ENCODE peak calls at places on chromosomes 2 and 18, in eight cellular contexts. K, N, B, R, Q, A, V and O are unnamed samples.

GRCh38 chr2:10981941-10982381 is 70.2 kb downstream of the KCNF1 start:
- DNase-seq in K (no peak), N (no peak), B (no peak), R (no peak), Q (no peak), A (no peak), V (no peak), O (no peak)

GRCh38 chr2:55115795-55116597 is 65.7 kb upstream of the RTN4 start:
- DNase-seq in K (peak), N (no peak), B (no peak), R (peak), Q (no peak), A (no peak), V (no peak), O (no peak)

GRCh38 chr18:59459352-59460059 is 100.4 kb upstream of the LMAN1 start:
- DNase-seq in K (peak), N (no peak), B (no peak), R (peak), Q (no peak), A (no peak), V (no peak), O (no peak)

GRCh38 chr2:38750793-38751042 is 443 bp downstream of the SRSF7 start:
- DNase-seq in K (peak), N (peak), B (no peak), R (no peak), Q (peak), A (peak), V (peak), O (peak)

GRCh38 chr2:112340416-112340815 is 65.0 kb downstream of the ZC3H6 start:
- DNase-seq in K (no peak), N (no peak), B (no peak), R (no peak), Q (no peak), A (no peak), V (no peak), O (no peak)

GRCh38 chr2:129502781-129503180 is 476.7 kb upstream of the RAB6C start:
- DNase-seq in K (no peak), N (no peak), B (no peak), R (no peak), Q (no peak), A (no peak), V (no peak), O (no peak)

GRCh38 chr18:27860701-27861107 is 316.2 kb downstream of the CDH2 start:
- DNase-seq in K (peak), N (no peak), B (no peak), R (peak), Q (no peak), A (peak), V (no peak), O (no peak)

GRCh38 chr2:114039681-114040080 is 149.8 kb downstream of the ACTR3 start:
- DNase-seq in K (no peak), N (no peak), B (no peak), R (no peak), Q (no peak), A (no peak), V (no peak), O (no peak)

GRCh38 chr2:9519250-9519649 is 36.4 kb downstream of the ADAM17 start:
- DNase-seq in K (no peak), N (no peak), B (no peak), R (peak), Q (no peak), A (no peak), V (no peak), O (no peak)

GRCh38 chr2:217922101-217923006 is 80.4 kb downstream of the TNS1 start:
- DNase-seq in K (no peak), N (no peak), B (no peak), R (peak), Q (no peak), A (no peak), V (peak), O (no peak)

GRCh38 chr18:40531061-40531460 is 1424.0 kb upstream of the PIK3C3 start:
- DNase-seq in K (no peak), N (no peak), B (no peak), R (peak), Q (no peak), A (no peak), V (no peak), O (no peak)

GRCh38 chr2:148813603-148814065 is 61.4 kb upstream of the KIF5C start:
- DNase-seq in K (no peak), N (peak), B (no peak), R (no peak), Q (no peak), A (no peak), V (no peak), O (peak)

GRCh38 chr2:236971131-236971850 is 114.4 kb upstream of the COPS8 start:
- DNase-seq in K (peak), N (no peak), B (no peak), R (peak), Q (no peak), A (no peak), V (no peak), O (no peak)

GRCh38 chr2:179751184-179751809 is 110.1 kb downstream of the ZNF385B start:
- DNase-seq in K (peak), N (no peak), B (no peak), R (peak), Q (no peak), A (no peak), V (no peak), O (no peak)